ENCODE peak calls at places on chromosome 5, in four cellular contexts. J is K562, V is HepG2, U is GM12878. W is an unnamed sample.
A peak's percentile ranks its signal among the peaks of the same experiment; 100 is the strongest.

GRCh38 chr5:79508354-79508753 is 5.6 kb downstream of the HOMER1 start:
- DNase-seq in J (peak; percentile 33), V (peak; percentile 23), U (no peak), W (no peak)

GRCh38 chr5:124395287-124395686 is 351.2 kb downstream of the ZNF608 start:
- DNase-seq in J (no peak), V (no peak), U (no peak), W (peak; percentile 45)

GRCh38 chr5:1293997-1294838 is 650 bp downstream of the TERT start:
- DNase-seq in J (peak; percentile 30), V (no peak), U (no peak), W (peak; percentile 55)

GRCh38 chr5:135343417-135343816 is 55.6 kb downstream of the MACROH2A1 start:
- DNase-seq in J (no peak), V (no peak), U (no peak), W (no peak)

GRCh38 chr5:177355162-177355867 is 2.4 kb upstream of the RGS14 start:
- DNase-seq in J (no peak), V (no peak), U (no peak), W (no peak)

GRCh38 chr5:5340206-5340729 is 82.2 kb upstream of the ICE1 start:
- DNase-seq in J (peak; percentile 78), V (peak; percentile 73), U (no peak), W (peak; percentile 88)

GRCh38 chr5:83589786-83590185 is 118.2 kb downstream of the VCAN start:
- DNase-seq in J (no peak), V (no peak), U (no peak), W (no peak)

GRCh38 chr5:52674815-52675545 is 112.7 kb upstream of the ITGA1 start:
- DNase-seq in J (no peak), V (no peak), U (no peak), W (no peak)

GRCh38 chr5:2093859-2094615 is 211.3 kb upstream of the IRX4 start:
- DNase-seq in J (no peak), V (no peak), U (no peak), W (no peak)

GRCh38 chr5:1050449-1051365 is 42.1 kb downstream of the NKD2 start:
- DNase-seq in J (no peak), V (no peak), U (no peak), W (peak; percentile 37)

GRCh38 chr5:161740433-161740832 is 54.9 kb downstream of the GABRA6 start:
- DNase-seq in J (no peak), V (no peak), U (no peak), W (no peak)

GRCh38 chr5:52342361-52342760 is 445.4 kb upstream of the ITGA1 start:
- DNase-seq in J (no peak), V (no peak), U (no peak), W (no peak)

GRCh38 chr5:59608745-59609144 is 284.8 kb downstream of the PDE4D start:
- DNase-seq in J (no peak), V (no peak), U (no peak), W (no peak)

GRCh38 chr5:178199581-178200434 is 4.5 kb upstream of the HNRNPAB start:
- DNase-seq in J (no peak), V (no peak), U (no peak), W (no peak)

GRCh38 chr5:59583151-59583809 is 310.2 kb downstream of the PDE4D start:
- DNase-seq in J (no peak), V (no peak), U (no peak), W (no peak)

GRCh38 chr5:142441638-142442037 is 116.8 kb upstream of the SPRY4 start:
- DNase-seq in J (no peak), V (no peak), U (no peak), W (no peak)

GRCh38 chr5:141695627-141696180 is 13.7 kb upstream of the ARAP3 start:
- DNase-seq in J (no peak), V (no peak), U (no peak), W (peak; percentile 50)

DNA sequence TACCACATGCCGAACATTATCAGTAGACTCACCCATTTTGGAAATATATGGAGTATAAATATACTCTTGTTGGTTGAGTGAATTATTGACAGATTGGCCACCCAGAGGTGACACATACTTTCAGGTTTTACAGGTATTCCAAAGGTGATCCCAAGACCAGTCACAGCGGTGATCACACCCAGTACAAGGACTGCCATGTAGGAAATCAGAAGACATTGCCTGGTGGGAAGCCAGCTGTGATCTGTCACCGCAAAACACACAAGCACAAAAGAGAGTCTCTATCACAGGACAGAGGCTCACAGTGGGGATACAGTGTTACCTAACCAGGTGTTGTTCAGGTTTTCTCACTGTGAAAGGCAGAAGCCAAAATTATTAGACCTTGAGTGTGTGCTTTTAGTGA is 15.8 kb downstream of the BTF3 start:
- DNase-seq in J (no peak), V (no peak), U (no peak), W (no peak)
- TF ChIP-seq NFIC in J (no peak), V (no peak), U (no peak), W (no peak)

DNA sequence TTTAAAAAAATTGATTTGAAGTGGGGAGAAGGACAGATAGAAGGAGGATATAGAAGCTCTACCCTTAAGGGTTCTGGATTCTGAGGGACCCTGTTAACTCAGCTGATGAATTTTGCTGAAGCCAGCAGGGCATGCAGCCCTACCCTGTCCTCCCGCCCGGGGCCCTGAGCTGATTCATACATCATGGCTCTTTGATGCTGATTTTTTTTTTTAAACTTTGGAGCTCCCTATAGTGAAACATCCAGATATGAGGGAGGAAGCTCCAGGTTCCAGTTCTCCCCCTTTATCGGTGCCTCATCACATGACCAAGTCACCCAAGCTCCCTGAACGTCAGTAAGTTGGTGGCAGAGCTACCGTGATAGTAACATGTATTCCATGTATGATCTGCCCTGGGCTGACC is 26.1 kb downstream of the SPARC start:
- DNase-seq in J (no peak), V (no peak), U (no peak), W (no peak)
- TF ChIP-seq POLR2AphosphoS5 in J (no peak), V (no peak), U (no peak), W (no peak)

GRCh38 chr5:168337361-168337760 is 45.9 kb downstream of the WWC1 start:
- DNase-seq in J (no peak), V (peak; percentile 69), U (no peak), W (no peak)

GRCh38 chr5:168339151-168340140 is 48.0 kb downstream of the WWC1 start:
- DNase-seq in J (peak; percentile 8), V (no peak), U (no peak), W (no peak)

GRCh38 chr5:168332042-168332441 is 40.6 kb downstream of the WWC1 start:
- DNase-seq in J (no peak), V (no peak), U (no peak), W (no peak)

GRCh38 chr5:168329302-168329701 is 37.9 kb downstream of the WWC1 start:
- DNase-seq in J (no peak), V (peak; percentile 29), U (no peak), W (no peak)

GRCh38 chr5:168334161-168335094 is 43.0 kb downstream of the WWC1 start:
- DNase-seq in J (no peak), V (no peak), U (no peak), W (no peak)
- TF ChIP-seq NFIC in J (no peak), V (no peak), U (no peak), W (no peak)

GRCh38 chr5:38450627-38451371 is 105.6 kb downstream of the LIFR start:
- DNase-seq in J (no peak), V (no peak), U (no peak), W (no peak)

GRCh38 chr5:38446029-38446522 is 110.4 kb downstream of the LIFR start:
- DNase-seq in J (no peak), V (no peak), U (no peak), W (no peak)

GRCh38 chr5:38448553-38449350 is 107.7 kb downstream of the LIFR start:
- DNase-seq in J (no peak), V (no peak), U (no peak), W (no peak)

GRCh38 chr5:38445374-38446028 is 110.9 kb downstream of the LIFR start:
- DNase-seq in J (peak; percentile 23), V (no peak), U (no peak), W (no peak)

DNA sequence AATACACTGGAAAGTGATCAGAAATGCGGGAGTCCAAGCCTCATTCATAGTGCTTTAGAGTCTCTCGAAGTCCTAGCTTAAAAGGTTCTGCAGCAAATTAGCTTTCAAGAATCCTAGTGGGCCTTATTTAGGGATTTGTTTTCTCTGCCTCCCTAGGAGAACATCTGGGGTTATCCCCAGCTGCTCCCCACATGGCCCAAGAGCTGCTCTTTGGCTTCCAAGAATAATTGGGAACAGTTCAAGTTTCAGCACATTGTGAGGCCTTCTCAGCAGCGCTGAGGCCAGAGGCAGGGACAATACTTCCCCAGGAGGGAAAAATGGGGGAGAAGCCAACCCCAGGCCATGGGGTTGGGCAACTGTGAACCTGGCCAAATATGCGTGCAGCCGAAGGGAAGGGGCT is 108.7 kb downstream of the LIFR start:
- DNase-seq in J (no peak), V (no peak), U (no peak), W (no peak)
- TF ChIP-seq POLR2AphosphoS5 in J (no peak), V (no peak), U (no peak), W (no peak)

GRCh38 chr5:80688648-80689420 is 34.1 kb upstream of the DHFR start:
- DNase-seq in J (no peak), V (no peak), U (no peak), W (no peak)

GRCh38 chr5:80689627-80690026 is 34.8 kb upstream of the DHFR start:
- DNase-seq in J (no peak), V (no peak), U (no peak), W (no peak)

DNA sequence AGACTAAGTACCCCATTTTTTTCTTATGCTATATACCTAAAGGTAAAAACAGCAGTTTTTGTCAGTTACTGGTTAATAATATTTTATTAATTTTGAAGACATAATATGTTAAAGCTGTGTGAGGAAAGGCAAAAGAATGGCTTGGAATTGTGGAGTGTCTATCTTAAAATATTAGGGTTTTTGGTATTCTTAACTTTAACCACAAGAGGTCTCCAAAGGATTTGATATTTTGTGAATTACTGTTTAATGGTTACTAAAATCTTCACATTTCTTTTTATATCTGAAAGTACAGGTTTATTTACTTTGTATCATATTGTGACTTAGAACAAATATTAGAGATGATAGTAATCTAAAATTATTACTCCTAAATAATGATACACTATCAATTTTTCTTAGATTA is 32.0 kb upstream of the DHFR start:
- DNase-seq in J (no peak), V (peak; percentile 6), U (no peak), W (no peak)
- TF ChIP-seq NFIC in J (no peak), V (no peak), U (no peak), W (no peak)

GRCh38 chr5:107361945-107362344 is 308.8 kb downstream of the EFNA5 start:
- DNase-seq in J (no peak), V (no peak), U (no peak), W (no peak)
- TF ChIP-seq POLR2AphosphoS5 in J (no peak), V (no peak), U (no peak), W (no peak)

GRCh38 chr5:163434410-163434866 is 3.0 kb upstream of the CCNG1 start:
- DNase-seq in J (peak; percentile 71), V (no peak), U (no peak), W (no peak)
- TF ChIP-seq NFIC in J (peak; percentile 65), V (no peak), U (no peak), W (no peak)

GRCh38 chr5:43044181-43044914 is 4.2 kb upstream of the ANXA2R start:
- DNase-seq in J (no peak), V (no peak), U (no peak), W (no peak)
- TF ChIP-seq POLR2AphosphoS5 in J (no peak), V (no peak), U (no peak), W (no peak)

GRCh38 chr5:172886974-172887491 is 53.0 kb downstream of the ERGIC1 start:
- DNase-seq in J (no peak), V (peak; percentile 85), U (no peak), W (no peak)
- TF ChIP-seq NFIC in J (no peak), V (no peak), U (no peak), W (no peak)

GRCh38 chr5:180815241-180816031 is 12.8 kb upstream of the MGAT1 start:
- DNase-seq in J (no peak), V (no peak), U (no peak), W (no peak)
- TF ChIP-seq POLR2AphosphoS5 in J (no peak), V (no peak), U (no peak), W (no peak)